ENCODE peak calls at places on chromosomes 13 and 19, in six cellular contexts. One of them, this sample, is unnamed.

GRCh38 chr19:44703336-44704078 is 4.6 kb downstream of the CEACAM16 start:
- DNase-seq in T-helper 1 cell: no peak
- DNase-seq in cerebellar nuclear complex: no peak
- DNase-seq in AG08396: no peak
- DNase-seq in kidney tubule cell: no peak
- DNase-seq in AG04450: no peak
- DNase-seq in this sample: no peak

GRCh38 chr19:40585677-40586422 is 9.2 kb downstream of the SHKBP1 start:
- DNase-seq in T-helper 1 cell: no peak
- DNase-seq in cerebellar nuclear complex: no peak
- DNase-seq in AG08396: no peak
- DNase-seq in kidney tubule cell: peak; percentile 95
- DNase-seq in AG04450: no peak
- DNase-seq in this sample: no peak

GRCh38 chr19:38806371-38806770 is 6.4 kb downstream of the LGALS4 start:
- DNase-seq in T-helper 1 cell: no peak
- DNase-seq in cerebellar nuclear complex: no peak
- DNase-seq in AG08396: peak; percentile 3
- DNase-seq in kidney tubule cell: no peak
- DNase-seq in AG04450: no peak
- DNase-seq in this sample: no peak

GRCh38 chr13:33388254-33388998 is 102.9 kb upstream of the STARD13 start:
- DNase-seq in T-helper 1 cell: no peak
- DNase-seq in cerebellar nuclear complex: no peak
- DNase-seq in AG08396: no peak
- DNase-seq in kidney tubule cell: no peak
- DNase-seq in AG04450: no peak
- DNase-seq in this sample: no peak

GRCh38 chr13:94548382-94549240 is 47.3 kb downstream of the TGDS start:
- DNase-seq in T-helper 1 cell: peak; percentile 22
- DNase-seq in cerebellar nuclear complex: peak; percentile 34
- DNase-seq in AG08396: peak; percentile 33
- DNase-seq in kidney tubule cell: no peak
- DNase-seq in AG04450: no peak
- DNase-seq in this sample: peak; percentile 7

GRCh38 chr19:30535011-30535410 is 162.8 kb downstream of the ZNF536 start:
- DNase-seq in T-helper 1 cell: no peak
- DNase-seq in cerebellar nuclear complex: no peak
- DNase-seq in AG08396: no peak
- DNase-seq in kidney tubule cell: no peak
- DNase-seq in AG04450: no peak
- DNase-seq in this sample: no peak

GRCh38 chr13:99221567-99222239 is 21.0 kb downstream of the UBAC2 start:
- DNase-seq in T-helper 1 cell: no peak
- DNase-seq in cerebellar nuclear complex: no peak
- DNase-seq in AG08396: no peak
- DNase-seq in kidney tubule cell: no peak
- DNase-seq in AG04450: no peak
- DNase-seq in this sample: no peak

GRCh38 chr13:78759704-78760103 is 100.7 kb upstream of the OBI1 start:
- DNase-seq in T-helper 1 cell: no peak
- DNase-seq in cerebellar nuclear complex: no peak
- DNase-seq in AG08396: no peak
- DNase-seq in kidney tubule cell: no peak
- DNase-seq in AG04450: no peak
- DNase-seq in this sample: no peak

GRCh38 chr19:41239363-41239762 is 20.3 kb downstream of the AXL start:
- DNase-seq in T-helper 1 cell: no peak
- DNase-seq in cerebellar nuclear complex: no peak
- DNase-seq in AG08396: no peak
- DNase-seq in kidney tubule cell: no peak
- DNase-seq in AG04450: no peak
- DNase-seq in this sample: no peak

GRCh38 chr19:41886761-41887710 is 4.1 kb downstream of the ARHGEF1 start:
- DNase-seq in T-helper 1 cell: peak; percentile 62
- DNase-seq in cerebellar nuclear complex: no peak
- DNase-seq in AG08396: no peak
- DNase-seq in kidney tubule cell: no peak
- DNase-seq in AG04450: no peak
- DNase-seq in this sample: no peak

GRCh38 chr19:3950871-3951861 is 18.3 kb downstream of the NMRK2 start:
- DNase-seq in T-helper 1 cell: no peak
- DNase-seq in cerebellar nuclear complex: peak; percentile 48
- DNase-seq in AG08396: no peak
- DNase-seq in kidney tubule cell: no peak
- DNase-seq in AG04450: no peak
- DNase-seq in this sample: no peak